ENCODE peak calls at places on chromosomes 11 and 22, in six cellular contexts. F is esophagus squamous epithelium; W is CD8-positive, alpha-beta T cell; C is ovary; X is hepatocyte; R is A549. P is an unnamed sample.

GRCh38 chr11:19693146-19693545 is 19.5 kb upstream of the NAV2 start:
- DNase-seq in F (no peak), W (no peak), C (no peak), X (no peak), R (no peak), P (no peak)

GRCh38 chr22:32053165-32053755 is 10.2 kb downstream of the SLC5A1 start:
- DNase-seq in F (no peak), W (no peak), C (no peak), X (no peak), R (no peak), P (no peak)

GRCh38 chr11:75270896-75271415 is 30.4 kb downstream of the TPBGL start:
- DNase-seq in F (no peak), W (no peak), C (no peak), X (no peak), R (peak), P (peak)

GRCh38 chr11:20595101-20595500 is 4.3 kb upstream of the SLC6A5 start:
- DNase-seq in F (no peak), W (no peak), C (no peak), X (no peak), R (no peak), P (no peak)

GRCh38 chr11:62088331-62088933 is 35.4 kb upstream of the INCENP start:
- DNase-seq in F (no peak), W (no peak), C (no peak), X (no peak), R (peak), P (no peak)

GRCh38 chr22:39215430-39216142 is 29.2 kb downstream of the PDGFB start:
- DNase-seq in F (no peak), W (peak), C (no peak), X (no peak), R (peak), P (no peak)

GRCh38 chr11:27217948-27218410 is 145.0 kb downstream of the CCDC34 start:
- DNase-seq in F (no peak), W (no peak), C (no peak), X (no peak), R (no peak), P (no peak)

GRCh38 chr11:73334244-73335203 is 26.4 kb downstream of the ARHGEF17 start:
- DNase-seq in F (no peak), W (no peak), C (peak), X (peak), R (peak), P (peak)

GRCh38 chr22:32457031-32457430 is 7.2 kb downstream of the BPIFC start:
- DNase-seq in F (no peak), W (no peak), C (no peak), X (no peak), R (no peak), P (no peak)

GRCh38 chr11:7892751-7893356 is 38.2 kb downstream of the OR10A6 start:
- DNase-seq in F (no peak), W (no peak), C (no peak), X (peak), R (peak), P (peak)

GRCh38 chr22:33073989-33074391 is 15.8 kb upstream of the SYN3 start:
- DNase-seq in F (no peak), W (no peak), C (no peak), X (no peak), R (peak), P (peak)

GRCh38 chr22:44410396-44411056 is 87.5 kb downstream of the RTL6 start:
- DNase-seq in F (no peak), W (no peak), C (no peak), X (no peak), R (no peak), P (no peak)

GRCh38 chr11:70267405-70267950 is 3.0 kb upstream of the PPFIA1 start:
- DNase-seq in F (no peak), W (no peak), C (no peak), X (no peak), R (no peak), P (no peak)

GRCh38 chr22:25232301-25232700 is 12.9 kb downstream of the CRYBB2 start:
- DNase-seq in F (no peak), W (no peak), C (no peak), X (no peak), R (no peak), P (peak)

GRCh38 chr11:109933126-109933525 is 160.1 kb upstream of the ZC3H12C start:
- DNase-seq in F (no peak), W (no peak), C (no peak), X (no peak), R (no peak), P (no peak)

GRCh38 chr11:61910473-61911123 is 6.8 kb downstream of the RAB3IL1 start:
- DNase-seq in F (no peak), W (no peak), C (peak), X (no peak), R (no peak), P (no peak)

GRCh38 chr11:128608732-128609131 is 21.4 kb upstream of the ETS1 start:
- DNase-seq in F (no peak), W (no peak), C (no peak), X (no peak), R (no peak), P (no peak)

GRCh38 chr11:114606003-114606801 is 10.6 kb upstream of the NXPE4 start:
- DNase-seq in F (no peak), W (no peak), C (no peak), X (no peak), R (no peak), P (no peak)

GRCh38 chr11:126115253-126115540 is 52.5 kb upstream of the CDON start:
- DNase-seq in F (no peak), W (no peak), C (peak), X (peak), R (no peak), P (no peak)

GRCh38 chr11:59206635-59207034 is 6.1 kb downstream of the MPEG1 start:
- DNase-seq in F (no peak), W (no peak), C (no peak), X (peak), R (peak), P (no peak)

DNA sequence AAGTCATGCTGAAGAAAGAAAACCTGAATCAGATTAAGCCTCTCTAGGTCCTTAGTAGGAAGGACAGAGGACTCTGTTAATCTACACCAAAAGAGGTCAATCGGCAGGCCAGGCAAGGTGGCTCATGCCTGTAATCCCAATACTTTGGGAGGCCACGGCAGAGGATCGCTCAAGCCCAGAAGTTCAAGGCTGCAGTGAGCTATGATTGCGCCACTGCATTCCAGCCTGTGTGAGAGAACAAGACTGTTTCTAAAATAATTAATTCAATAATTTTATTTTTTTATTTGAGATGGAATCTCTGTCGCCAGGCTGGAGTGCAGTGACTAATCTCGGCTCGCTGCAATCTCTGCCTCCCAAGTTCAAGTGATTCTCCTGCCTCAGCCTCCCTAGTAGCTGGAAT is 4.5 kb downstream of the XRCC6 start:
- DNase-seq in F (no peak), W (no peak), C (no peak), X (no peak), R (no peak), P (no peak)
- H3K27ac ChIP-seq in F (no peak), W (no peak), C (no peak), X (no peak), R (no peak), P (no peak)

GRCh38 chr22:19036523-19037273 is 85.5 kb downstream of the DGCR2 start:
- DNase-seq in F (no peak), W (no peak), C (no peak), X (no peak), R (peak), P (no peak)
- TF ChIP-seq CTCF in F (no peak), W (no peak), C (no peak), X (no peak), R (no peak), P (peak)

DNA sequence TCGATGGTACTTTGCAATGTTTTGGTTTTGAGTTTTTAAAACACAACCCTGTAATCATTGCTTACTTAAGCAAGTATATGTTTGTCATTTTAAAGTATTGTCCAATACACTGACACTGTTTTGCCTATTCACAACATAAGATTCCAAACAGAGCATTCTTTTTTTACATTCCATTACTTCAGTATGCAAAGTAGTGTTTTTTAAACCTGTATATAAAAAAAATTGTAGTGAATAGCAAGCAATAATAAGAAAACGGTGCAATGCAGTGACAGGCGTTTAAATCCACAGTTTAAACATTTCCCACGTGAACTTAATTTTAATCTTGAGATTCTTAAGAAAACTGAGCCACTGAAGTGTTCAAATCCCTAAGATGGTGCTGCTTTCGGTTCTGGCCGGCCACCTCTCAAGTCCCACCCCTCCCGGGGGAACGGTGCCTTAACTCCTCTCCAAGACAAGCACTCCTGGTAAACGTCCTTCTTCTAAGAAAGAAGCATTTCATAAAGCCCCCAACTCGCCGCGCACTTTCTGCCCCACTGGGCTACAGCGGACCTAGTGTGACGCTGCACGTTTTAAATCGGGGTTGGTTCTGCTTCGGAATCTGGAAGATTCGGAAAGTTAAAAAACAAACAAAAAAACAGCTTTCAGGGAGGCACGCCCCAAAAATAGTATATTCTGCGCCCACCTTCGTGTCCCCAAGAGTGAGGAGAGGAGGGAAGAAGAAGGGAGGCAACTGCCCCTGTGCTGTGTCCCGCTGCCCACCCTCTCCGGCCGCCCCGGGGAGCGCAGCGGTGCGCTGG is 2.9 kb downstream of the PGR start:
- DNase-seq in F (no peak), W (no peak), C (peak), X (peak), R (no peak), P (no peak)
- H3K27ac ChIP-seq in F (peak), W (no peak), C (peak), X (no peak), R (no peak), P (no peak)

GRCh38 chr11:41431784-41432183 is 27.7 kb downstream of the LRRC4C start:
- DNase-seq in F (no peak), W (no peak), C (no peak), X (peak), R (peak), P (peak)
- TF ChIP-seq CTCF in F (no peak), W (no peak), C (no peak), X (peak), R (no peak), P (no peak)

DNA sequence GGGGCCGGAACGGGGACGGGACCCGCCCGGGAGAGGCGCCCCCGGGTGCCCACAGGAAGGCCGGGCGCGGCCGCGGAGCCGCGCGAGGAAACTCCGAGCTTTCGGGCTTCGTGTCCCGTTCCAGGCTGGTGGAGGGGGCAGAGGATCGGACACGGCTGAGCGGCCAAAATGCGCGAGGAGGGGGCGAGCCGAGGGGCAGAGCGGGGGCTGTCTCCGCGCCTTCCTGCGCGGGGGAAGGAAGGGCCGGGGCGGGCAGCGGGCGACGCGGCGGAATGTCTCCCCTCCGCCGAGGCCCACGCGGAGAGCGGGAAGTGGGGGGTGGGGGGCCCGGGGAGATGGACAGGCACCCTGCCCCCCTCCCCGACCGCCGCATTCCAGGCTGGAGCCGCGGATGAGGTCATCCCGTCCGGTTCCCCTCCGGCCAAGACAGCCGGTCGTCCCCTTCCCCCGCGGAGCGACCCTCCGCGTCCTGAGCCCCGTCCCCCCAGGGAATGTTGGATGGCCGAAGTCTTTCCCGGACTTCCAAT is 465 bp downstream of the CDC42EP1 start:
- DNase-seq in F (no peak), W (no peak), C (peak), X (peak), R (no peak), P (no peak)
- H3K27ac ChIP-seq in F (peak), W (no peak), C (peak), X (peak), R (peak), P (peak)

DNA sequence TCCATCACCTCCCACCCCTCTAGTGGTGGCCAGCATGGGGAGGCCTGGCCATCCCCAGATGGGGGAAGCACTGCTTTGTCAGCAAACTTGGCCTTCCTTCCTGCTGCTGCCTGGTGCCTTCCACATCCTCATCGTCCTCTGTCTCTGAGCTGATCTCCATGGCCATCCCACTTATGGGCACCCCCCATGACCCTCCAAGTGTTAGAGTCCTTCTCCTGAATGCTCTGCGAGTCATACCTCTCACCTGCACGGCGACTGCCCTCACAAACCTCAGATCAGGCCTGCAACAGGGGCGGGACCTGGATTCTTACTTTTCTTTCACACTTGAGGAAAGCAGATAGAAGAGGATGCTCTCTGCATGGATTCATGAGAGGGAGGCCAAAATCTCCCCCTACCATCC is 24.0 kb downstream of the POU2AF1 start:
- DNase-seq in F (no peak), W (no peak), C (no peak), X (no peak), R (no peak), P (no peak)
- TF ChIP-seq CTCF in F (no peak), W (no peak), C (no peak), X (no peak), R (no peak), P (no peak)

GRCh38 chr11:13329670-13330401 is 52.2 kb downstream of the BMAL1 start:
- DNase-seq in F (no peak), W (no peak), C (no peak), X (no peak), R (no peak), P (peak)
- H3K27ac ChIP-seq in F (no peak), W (no peak), C (no peak), X (no peak), R (peak), P (peak)

DNA sequence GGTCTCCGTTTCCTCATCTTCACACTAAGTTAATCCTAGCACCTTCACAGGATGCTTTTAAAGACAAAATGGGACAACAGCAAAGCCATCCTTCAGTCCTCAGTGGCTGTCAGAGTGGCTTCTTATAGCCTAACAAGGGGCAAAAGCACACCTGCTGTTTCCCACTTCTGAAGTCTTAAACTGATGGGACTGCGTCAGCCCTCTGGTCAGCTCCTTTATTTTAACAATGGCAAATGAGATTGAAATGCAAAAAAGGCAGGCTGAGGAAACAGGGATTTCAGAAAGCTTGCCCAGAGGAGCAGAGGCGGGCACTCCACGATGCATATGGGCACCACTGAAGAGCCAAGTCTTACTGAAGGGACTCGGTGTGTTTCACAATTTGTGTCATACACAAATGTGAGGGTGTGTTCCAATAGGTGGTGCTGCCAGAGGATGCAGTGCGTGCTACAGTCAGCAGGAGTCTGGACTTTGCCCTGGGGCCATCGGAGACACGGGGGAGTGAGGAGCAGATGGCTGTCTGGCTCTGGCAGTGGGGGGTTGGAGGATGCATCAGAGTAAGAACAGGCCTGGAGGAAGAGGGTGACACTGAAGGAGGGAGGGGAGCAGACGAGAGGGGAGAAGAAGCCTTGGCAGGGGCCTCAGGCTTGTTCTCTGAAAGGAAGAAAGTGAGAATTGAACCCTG is 47.3 kb downstream of the TENM4 start:
- DNase-seq in F (no peak), W (no peak), C (no peak), X (peak), R (peak), P (no peak)
- TF ChIP-seq CTCF in F (no peak), W (no peak), C (no peak), X (no peak), R (no peak), P (no peak)

GRCh38 chr11:95727630-95728029 is 62.0 kb downstream of the FAM76B start:
- DNase-seq in F (no peak), W (no peak), C (no peak), X (no peak), R (no peak), P (no peak)
- H3K27ac ChIP-seq in F (no peak), W (no peak), C (no peak), X (no peak), R (no peak), P (no peak)

GRCh38 chr11:92552942-92553341 is 328.3 kb downstream of the FAT3 start:
- DNase-seq in F (no peak), W (no peak), C (no peak), X (no peak), R (peak), P (no peak)
- TF ChIP-seq CTCF in F (peak), W (no peak), C (no peak), X (peak), R (peak), P (no peak)